ENCODE peak calls at places on chromosome 1, in eight cellular contexts. D is GM06990, N is SK-N-MC, T is IMR-90, R is left ventricle myocardium inferior, I is neural progenitor cell, X is NB4, G is heart right ventricle. M is an unnamed sample.

GRCh38 chr1:246317723-246318359 is 189.2 kb downstream of the SMYD3 start:
- DNase-seq in D (no peak), N (no peak), T (peak; percentile 88), R (no peak), I (no peak), X (no peak), G (no peak), M (peak; percentile 45)

GRCh38 chr1:17654519-17654918 is 100.6 kb upstream of the ACTL8 start:
- DNase-seq in D (no peak), N (no peak), T (no peak), R (no peak), I (no peak), X (no peak), G (no peak), M (no peak)

GRCh38 chr1:209790286-209791193 is 6.2 kb upstream of the C1orf74 start:
- DNase-seq in D (no peak), N (no peak), T (peak; percentile 6), R (no peak), I (no peak), X (no peak), G (no peak), M (no peak)

GRCh38 chr1:114671011-114671938 is 1.4 kb upstream of the DENND2C start:
- DNase-seq in D (no peak), N (no peak), T (peak; percentile 32), R (no peak), I (no peak), X (no peak), G (no peak), M (peak; percentile 7)

GRCh38 chr1:62687903-62688686 is at the start of gene DOCK7:
- DNase-seq in D (peak; percentile 79), N (no peak), T (peak; percentile 74), R (peak; percentile 84), I (peak; percentile 94), X (peak; percentile 75), G (peak; percentile 83), M (peak; percentile 82)

GRCh38 chr1:2416403-2416802 is 4.0 kb upstream of the PEX10 start:
- DNase-seq in D (no peak), N (no peak), T (no peak), R (no peak), I (no peak), X (no peak), G (peak; percentile 9), M (no peak)

GRCh38 chr1:87594736-87595383 is 266.2 kb downstream of the LMO4 start:
- DNase-seq in D (no peak), N (no peak), T (no peak), R (no peak), I (no peak), X (no peak), G (no peak), M (peak; percentile 24)

GRCh38 chr1:237383825-237384612 is 342.0 kb downstream of the RYR2 start:
- DNase-seq in D (no peak), N (no peak), T (peak; percentile 24), R (no peak), I (no peak), X (no peak), G (no peak), M (peak; percentile 9)

GRCh38 chr1:147580200-147580557 is 38.9 kb downstream of the BCL9 start:
- DNase-seq in D (no peak), N (peak; percentile 84), T (peak; percentile 68), R (no peak), I (no peak), X (peak; percentile 40), G (no peak), M (peak; percentile 59)

GRCh38 chr1:25065246-25066238 is 135.5 kb upstream of the RUNX3 start:
- DNase-seq in D (no peak), N (no peak), T (peak; percentile 27), R (no peak), I (no peak), X (no peak), G (peak; percentile 19), M (peak; percentile 32)

GRCh38 chr1:206579747-206580437 is 32.4 kb downstream of the EIF2D start:
- DNase-seq in D (peak; percentile 83), N (no peak), T (peak; percentile 22), R (peak; percentile 64), I (no peak), X (peak; percentile 97), G (peak; percentile 68), M (peak; percentile 50)

GRCh38 chr1:234628099-234628498 is 18.1 kb upstream of the IRF2BP2 start:
- DNase-seq in D (no peak), N (no peak), T (peak; percentile 90), R (no peak), I (no peak), X (no peak), G (no peak), M (peak; percentile 61)

DNA sequence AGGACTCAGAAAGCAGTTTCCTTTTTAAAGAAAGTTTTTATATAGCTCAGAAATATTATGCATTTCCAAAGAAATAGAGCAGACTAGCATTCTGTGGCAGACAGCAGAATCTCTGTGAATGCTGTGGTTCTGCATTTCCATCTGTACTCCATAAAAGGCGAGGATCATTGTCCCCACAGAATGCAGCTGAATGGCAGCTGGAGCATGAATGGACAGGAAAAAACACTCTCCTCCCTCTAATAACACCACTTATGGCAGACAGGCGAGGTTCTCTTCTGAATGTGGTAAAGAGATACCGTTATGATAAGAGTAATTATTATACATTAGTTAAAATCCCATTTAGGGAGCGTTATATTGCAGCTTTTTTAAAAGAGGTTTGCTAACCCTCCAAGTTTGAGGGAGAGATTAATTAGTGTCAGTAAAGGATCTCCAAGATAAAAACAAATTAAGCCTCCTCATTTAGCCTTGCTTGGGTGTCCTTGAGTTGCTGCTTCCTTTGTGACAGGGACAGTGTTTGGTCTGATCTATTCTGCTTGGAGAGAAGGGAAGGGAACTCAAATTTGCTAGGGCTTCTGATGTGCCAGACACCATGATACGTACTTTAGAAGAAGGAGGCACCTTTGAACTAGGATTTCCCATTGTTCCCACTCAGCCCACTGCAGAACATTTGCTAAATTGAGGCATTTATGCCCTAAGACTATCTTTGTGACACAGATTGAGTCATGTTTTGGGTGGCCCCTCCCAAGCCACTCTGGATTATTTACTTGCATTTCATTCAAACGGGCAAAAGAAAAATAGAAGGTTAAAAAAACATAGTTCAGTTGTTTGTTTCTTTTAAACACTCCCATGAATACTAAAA is 81.6 kb upstream of the WLS start:
- DNase-seq in D (no peak), N (no peak), T (no peak), R (no peak), I (peak; percentile 24), X (no peak), G (no peak), M (no peak)
- H3K4me3 ChIP-seq in D (no peak overlapping the region), N (no peak overlapping the region), T (no peak overlapping the region), R (no peak overlapping the region), I (no peak overlapping the region), X (no peak overlapping the region), G (no peak overlapping the region), M (no peak overlapping the region)

GRCh38 chr1:26306290-26307221 is at the start of gene UBXN11:
- DNase-seq in D (peak; percentile 87), N (peak; percentile 74), T (peak; percentile 94), R (peak; percentile 90), I (peak; percentile 98), X (peak; percentile 93), G (peak; percentile 85), M (peak; percentile 94)

GRCh38 chr1:26302733-26303405 is 3.6 kb downstream of the UBXN11 start:
- DNase-seq in D (no peak), N (no peak), T (peak; percentile 88), R (no peak), I (no peak), X (no peak), G (no peak), M (peak; percentile 52)

GRCh38 chr1:26305667-26306289 is 658 bp downstream of the UBXN11 start:
- DNase-seq in D (no peak), N (no peak), T (no peak), R (no peak), I (peak; percentile 34), X (peak; percentile 62), G (no peak), M (no peak)

DNA sequence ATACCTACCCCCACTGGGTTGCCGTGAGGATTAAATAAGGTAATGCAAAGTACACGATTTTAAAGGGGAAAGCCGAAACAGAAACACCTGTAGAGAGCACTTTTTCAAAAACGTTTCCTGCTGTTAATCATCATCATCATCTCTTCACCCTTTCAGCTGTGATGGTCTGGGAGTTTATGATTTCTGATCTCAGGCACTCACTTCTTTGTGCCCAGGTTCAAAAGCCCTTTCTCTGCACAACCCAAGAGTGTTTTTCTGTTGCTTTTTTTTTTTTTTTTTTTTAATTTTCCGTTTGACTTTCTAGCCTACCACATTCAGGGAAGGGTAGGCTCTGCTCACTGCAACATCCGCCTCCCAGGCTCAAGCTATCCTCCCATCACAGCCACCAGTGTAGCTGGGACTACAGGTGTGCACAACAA is 936 bp upstream of the UBXN11 start:
- DNase-seq in D (no peak), N (no peak), T (no peak), R (no peak), I (no peak), X (no peak), G (no peak), M (no peak)
- H3K4me3 ChIP-seq in D (no peak overlapping the region), N (peak overlapping the region; percentile 89), T (no peak overlapping the region), R (no peak overlapping the region), I (peak overlapping the region; percentile 86), X (peak overlapping the region; percentile 53), G (peak overlapping the region; percentile 60), M (no peak overlapping the region)

GRCh38 chr1:242523282-242523967 is 1.1 kb downstream of the PLD5 start:
- DNase-seq in D (peak; percentile 2), N (no peak), T (no peak), R (no peak), I (peak; percentile 51), X (no peak), G (no peak), M (no peak)
- H3K4me3 ChIP-seq in D (no peak overlapping the region), N (peak overlapping the region; percentile 86), T (no peak overlapping the region), R (peak overlapping the region; percentile 61), I (peak overlapping the region; percentile 88), X (no peak overlapping the region), G (peak overlapping the region; percentile 54), M (peak overlapping the region; percentile 31)

GRCh38 chr1:27603962-27604578 is at the start of gene AHDC1:
- DNase-seq in D (peak; percentile 93), N (no peak), T (peak; percentile 87), R (peak; percentile 93), I (peak; percentile 98), X (peak; percentile 95), G (peak; percentile 93), M (peak; percentile 95)

GRCh38 chr1:27605796-27606707 is 2.1 kb upstream of the AHDC1 start:
- DNase-seq in D (no peak), N (no peak), T (peak; percentile 63), R (no peak), I (peak; percentile 88), X (peak; percentile 80), G (no peak), M (peak; percentile 70)

GRCh38 chr1:27606708-27607238 is 2.8 kb upstream of the AHDC1 start:
- DNase-seq in D (no peak), N (no peak), T (peak; percentile 41), R (no peak), I (no peak), X (peak; percentile 67), G (no peak), M (no peak)

GRCh38 chr1:27604579-27605299 is 795 bp upstream of the AHDC1 start:
- DNase-seq in D (no peak), N (no peak), T (no peak), R (no peak), I (peak; percentile 53), X (no peak), G (no peak), M (no peak)

DNA sequence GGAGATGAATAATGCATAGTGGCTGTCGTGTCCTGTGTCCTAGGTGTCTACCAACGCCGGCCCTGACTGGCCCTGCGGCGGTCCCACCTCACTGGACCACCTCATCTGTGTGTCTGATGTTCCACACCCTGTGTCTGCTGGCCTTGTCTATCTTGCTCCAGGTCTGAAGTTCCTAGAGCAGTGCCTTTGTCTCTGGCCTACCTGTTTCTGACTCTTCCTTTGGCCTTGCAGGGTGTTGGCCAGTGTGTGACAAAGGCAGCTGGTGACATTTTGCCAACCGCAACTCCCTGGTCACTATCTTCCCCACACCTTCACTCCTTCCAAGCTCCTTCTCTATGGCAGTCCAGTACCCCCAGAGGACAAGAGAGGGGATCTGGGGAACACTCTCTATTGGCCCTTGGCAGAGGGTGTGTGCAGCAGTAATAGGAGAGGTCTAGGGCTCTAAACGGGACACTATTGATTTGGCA is 1.4 kb upstream of the AHDC1 start:
- DNase-seq in D (no peak), N (no peak), T (no peak), R (no peak), I (no peak), X (no peak), G (no peak), M (no peak)
- H3K4me3 ChIP-seq in D (no peak overlapping the region), N (no peak overlapping the region), T (no peak overlapping the region), R (no peak overlapping the region), I (no peak overlapping the region), X (no peak overlapping the region), G (no peak overlapping the region), M (no peak overlapping the region)